ENCODE peak calls at places on chromosomes 2 and 18, in nine cellular contexts. L, P, S, G, B, X, M, R and U are unnamed samples.

GRCh38 chr2:105068875-105069274 is 31.0 kb downstream of the MRPS9 start:
- DNase-seq in R (no peak), B (no peak), G (no peak), S (no peak), L (peak; percentile 86), X (no peak), M (no peak), P (no peak), U (no peak)

GRCh38 chr2:202564226-202564625 is 70.5 kb upstream of the FAM117B start:
- DNase-seq in G (no peak), R (no peak), S (no peak), X (no peak), P (no peak), M (no peak), B (no peak), L (no peak), U (no peak)

GRCh38 chr2:220228310-220229006 is 601.0 kb downstream of the SLC4A3 start:
- DNase-seq in M (no peak), X (no peak), S (no peak), B (no peak), R (no peak), G (no peak), L (no peak), P (no peak), U (no peak)

GRCh38 chr2:207133862-207134519 is 31.8 kb downstream of the KLF7 start:
- DNase-seq in G (peak; percentile 92), P (peak; percentile 79), B (peak; percentile 91), X (no peak), S (no peak), L (no peak), R (peak; percentile 56), M (peak; percentile 88), U (no peak)

GRCh38 chr2:893311-893710 is 57.3 kb upstream of the SNTG2 start:
- DNase-seq in G (no peak), M (no peak), L (no peak), X (no peak), B (no peak), S (no peak), R (no peak), P (no peak), U (no peak)

GRCh38 chr2:88055049-88055435 is 541 bp downstream of the KRCC1 start:
- DNase-seq in X (no peak), L (peak; percentile 31), M (no peak), G (no peak), P (no peak), R (no peak), B (no peak), S (no peak), U (no peak)

GRCh38 chr2:95354925-95355324 is 47.6 kb upstream of the FAHD2A start:
- DNase-seq in L (no peak), R (no peak), X (peak; percentile 41), P (no peak), S (no peak), G (peak; percentile 64), M (peak; percentile 59), B (no peak), U (no peak)

GRCh38 chr2:24822049-24822706 is 29.0 kb downstream of the CENPO start:
- DNase-seq in R (no peak), M (peak; percentile 41), P (no peak), X (no peak), G (no peak), S (no peak), L (no peak), B (no peak), U (no peak)

GRCh38 chr2:230875347-230876315 is 10.9 kb downstream of the ITM2C start:
- DNase-seq in R (no peak), P (no peak), X (no peak), L (no peak), B (peak; percentile 6), S (no peak), G (no peak), M (no peak), U (no peak)

GRCh38 chr2:55155206-55155605 is 76.9 kb downstream of the CLHC1 start:
- DNase-seq in B (no peak), P (no peak), G (no peak), R (no peak), L (no peak), X (no peak), S (no peak), M (no peak), U (no peak)

GRCh38 chr2:126902152-126902835 is 3.6 kb downstream of the TEX51 start:
- DNase-seq in X (no peak), S (no peak), R (no peak), G (peak; percentile 27), B (no peak), M (no peak), L (no peak), P (no peak), U (no peak)

GRCh38 chr18:58402247-58402646 is 226.6 kb downstream of the ALPK2 start:
- DNase-seq in B (no peak), R (no peak), L (peak; percentile 48), M (no peak), P (no peak), G (no peak), X (no peak), S (no peak), U (no peak)

GRCh38 chr2:24820598-24821432 is 27.6 kb downstream of the CENPO start:
- DNase-seq in M (peak; percentile 43), G (no peak), R (no peak), X (peak; percentile 17), L (no peak), S (no peak), B (no peak), P (peak; percentile 12), U (no peak)

GRCh38 chr18:11072632-11073031 is 76.7 kb downstream of the PIEZO2 start:
- DNase-seq in B (no peak), P (no peak), R (no peak), G (no peak), S (no peak), X (no peak), L (no peak), M (no peak), U (no peak)

GRCh38 chr2:166373951-166374350 is 1.8 kb downstream of the SCN9A start:
- DNase-seq in B (no peak), P (no peak), G (no peak), L (no peak), S (no peak), X (no peak), M (no peak), R (no peak), U (no peak)

GRCh38 chr2:11787991-11788390 is 41.6 kb downstream of the LPIN1 start:
- DNase-seq in G (no peak), L (no peak), P (no peak), X (no peak), M (no peak), S (no peak), R (no peak), B (no peak), U (no peak)

GRCh38 chr2:215425021-215425782 is 10.7 kb downstream of the FN1 start:
- DNase-seq in G (no peak), P (no peak), R (no peak), L (no peak), B (no peak), X (no peak), M (no peak), S (no peak), U (no peak)

GRCh38 chr2:10277293-10278028 is 25.2 kb upstream of the HPCAL1 start:
- DNase-seq in S (no peak), R (no peak), L (peak; percentile 72), B (no peak), P (no peak), X (peak; percentile 69), G (peak; percentile 72), M (peak; percentile 74), U (no peak)

GRCh38 chr2:122244830-122245229 is 489.4 kb downstream of the TSN start:
- DNase-seq in B (no peak), P (no peak), G (no peak), X (no peak), R (no peak), L (no peak), M (no peak), S (no peak), U (no peak)

GRCh38 chr2:1294882-1295281 is 118.4 kb upstream of the TPO start:
- DNase-seq in S (no peak), X (no peak), B (no peak), R (no peak), P (no peak), M (no peak), G (no peak), L (no peak), U (no peak)

GRCh38 chr2:96800762-96801463 is 15.2 kb upstream of the CNNM3 start:
- DNase-seq in S (peak; percentile 76), L (peak; percentile 77), R (peak; percentile 75), G (peak; percentile 88), B (peak; percentile 71), X (peak; percentile 91), P (peak; percentile 69), M (peak; percentile 90), U (peak; percentile 56)

GRCh38 chr2:69340101-69340775 is 46.8 kb downstream of the GFPT1 start:
- DNase-seq in S (no peak), G (no peak), R (no peak), L (no peak), P (no peak), B (no peak), M (no peak), X (no peak), U (no peak)

DNA sequence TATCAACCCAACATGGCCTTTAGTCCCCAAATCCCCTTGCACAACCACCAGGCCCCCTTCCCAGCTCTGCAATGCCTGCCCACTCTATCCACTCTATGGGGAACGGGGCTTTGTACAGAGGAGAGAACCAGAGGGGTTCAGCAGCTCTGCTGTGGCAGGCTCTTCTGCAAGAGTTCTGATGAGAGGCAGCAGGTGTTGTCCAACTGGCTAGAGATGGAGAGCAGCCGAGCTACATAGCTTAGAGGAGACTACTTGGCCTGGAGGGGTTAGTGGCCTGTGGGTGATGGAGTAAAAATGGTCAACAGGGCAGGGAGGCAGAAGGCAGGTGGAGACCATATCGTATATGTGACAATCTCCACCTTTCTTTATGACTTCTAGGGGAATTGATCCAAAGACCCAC is 103.0 kb downstream of the QPCT start:
- DNase-seq in M (no peak), L (no peak), S (no peak), B (no peak), R (no peak), X (no peak), G (no peak), P (no peak), U (no peak)
- H3K4me1 ChIP-seq in M (no peaks in the 10 kb centered on the region), L (no peaks in the 10 kb centered on the region), S (peaks cover 8% of the 10 kb centered on the region), B (no peaks in the 10 kb centered on the region), R (no peaks in the 10 kb centered on the region), X (no peaks in the 10 kb centered on the region), G (no peaks in the 10 kb centered on the region), P (no peaks in the 10 kb centered on the region), U (peaks cover 4% of the 10 kb centered on the region)

GRCh38 chr2:158489366-158490112 is 32.8 kb downstream of the PKP4 start:
- DNase-seq in S (no peak), X (no peak), G (no peak), R (no peak), P (no peak), M (no peak), L (no peak), B (no peak), U (no peak)
- H3K4me1 ChIP-seq in S (no peaks in the 10 kb centered on the region), X (peaks cover 3% of the 10 kb centered on the region), G (peaks cover 7% of the 10 kb centered on the region), R (peaks cover 63% of the 10 kb centered on the region), P (peaks cover 93% of the 10 kb centered on the region), M (peaks cover 3% of the 10 kb centered on the region), L (no peaks in the 10 kb centered on the region), B (peaks cover 31% of the 10 kb centered on the region), U (no peaks in the 10 kb centered on the region)

GRCh38 chr2:175143191-175143590 is 24.8 kb downstream of the ATF2 start:
- DNase-seq in M (no peak), R (no peak), G (no peak), P (no peak), B (no peak), X (no peak), S (no peak), L (no peak), U (no peak)
- H3K4me1 ChIP-seq in M (no peaks in the 10 kb centered on the region), R (peaks cover 21% of the 10 kb centered on the region), G (no peaks in the 10 kb centered on the region), P (peaks cover 45% of the 10 kb centered on the region), B (peaks cover 9% of the 10 kb centered on the region), X (no peaks in the 10 kb centered on the region), S (peaks cover 2% of the 10 kb centered on the region), L (no peaks in the 10 kb centered on the region), U (no peaks in the 10 kb centered on the region)

GRCh38 chr2:7738596-7738995 is 821.4 kb downstream of the RNF144A start:
- DNase-seq in S (no peak), B (no peak), X (no peak), M (no peak), L (no peak), P (no peak), R (no peak), G (no peak), U (no peak)
- H3K4me1 ChIP-seq in S (peaks cover 3% of the 10 kb centered on the region), B (no peaks in the 10 kb centered on the region), X (no peaks in the 10 kb centered on the region), M (no peaks in the 10 kb centered on the region), L (no peaks in the 10 kb centered on the region), P (no peaks in the 10 kb centered on the region), R (no peaks in the 10 kb centered on the region), G (peaks cover 2% of the 10 kb centered on the region), U (peaks cover 5% of the 10 kb centered on the region)